ENCODE peak calls at places on chromosomes 12 and 14, in five cellular contexts. Q is activated T-helper 1 cell treated with Interleukin-2 at 50 U/mL for 16 hours, Z is brain microvascular endothelial cell, I is T-helper 9 cell, N is H9. J is an unnamed sample.

GRCh38 chr14:77133718-77134338 is 7.8 kb downstream of the ZDHHC22 start:
- DNase-seq in Q (no peak), N (peak; percentile 92), Z (peak; percentile 60), I (peak; percentile 42), J (peak; percentile 66)

GRCh38 chr14:73833024-73833423 is 18.6 kb upstream of the PTGR2 start:
- DNase-seq in I (no peak), Z (no peak), N (no peak), Q (no peak), J (no peak)

GRCh38 chr12:97530237-97530636 is 67.6 kb downstream of the RMST start:
- DNase-seq in I (no peak), Q (no peak), Z (no peak), N (no peak), J (no peak)

GRCh38 chr14:74697543-74697942 is 15.3 kb downstream of the AREL1 start:
- DNase-seq in N (no peak), Q (no peak), I (no peak), Z (peak; percentile 52), J (no peak)

GRCh38 chr12:18907793-18908580 is 170.1 kb downstream of the CAPZA3 start:
- DNase-seq in Q (no peak), N (no peak), I (no peak), Z (no peak), J (peak; percentile 13)

GRCh38 chr14:78933948-78934524 is 763.9 kb downstream of the NRXN3 start:
- DNase-seq in N (no peak), I (no peak), Q (no peak), Z (no peak), J (no peak)

GRCh38 chr12:53236443-53237111 is 4.6 kb upstream of the RARG start:
- DNase-seq in N (peak; percentile 21), I (peak; percentile 62), Z (no peak), Q (peak; percentile 32), J (no peak)

GRCh38 chr12:53645191-53645590 is 19.0 kb upstream of the ATF7 start:
- DNase-seq in Q (no peak), N (no peak), Z (no peak), I (no peak), J (no peak)

GRCh38 chr14:78254911-78255431 is 84.8 kb downstream of the NRXN3 start:
- DNase-seq in N (no peak), Z (no peak), I (no peak), Q (no peak), J (no peak)

GRCh38 chr14:105865266-105865903 is 339.0 kb downstream of the TMEM121 start:
- DNase-seq in Q (no peak), I (no peak), Z (no peak), N (peak; percentile 9), J (peak; percentile 9)